ENCODE peak calls at places on chromosomes 2 and 18, in four cellular contexts. L, P, Y and M are unnamed samples.

GRCh38 chr2:219430633-219431615 is 3.7 kb upstream of the SPEG start:
- DNase-seq in L (peak), P (no peak), Y (peak), M (no peak)

GRCh38 chr2:219171231-219171651 is 1.4 kb upstream of the SLC23A3 start:
- DNase-seq in L (peak), P (peak), Y (peak), M (no peak)

GRCh38 chr18:2906522-2907458 is 60.0 kb downstream of the EMILIN2 start:
- DNase-seq in L (peak), P (no peak), Y (no peak), M (no peak)

GRCh38 chr2:68320118-68320641 is 431 bp upstream of the CNRIP1 start:
- DNase-seq in L (no peak), P (no peak), Y (no peak), M (no peak)

GRCh38 chr2:190431907-190432306 is 23.8 kb downstream of the MFSD6 start:
- DNase-seq in L (peak), P (no peak), Y (no peak), M (no peak)

GRCh38 chr2:120771111-120771555 is 35.5 kb downstream of the GLI2 start:
- DNase-seq in L (no peak), P (no peak), Y (no peak), M (no peak)

GRCh38 chr2:120678251-120678650 is 57.4 kb upstream of the GLI2 start:
- DNase-seq in L (peak), P (no peak), Y (no peak), M (no peak)

GRCh38 chr18:3885209-3885792 is 435.3 kb downstream of the TGIF1 start:
- DNase-seq in L (no peak), P (no peak), Y (no peak), M (no peak)

GRCh38 chr2:145027073-145027459 is 507.1 kb upstream of the ZEB2 start:
- DNase-seq in L (peak), P (no peak), Y (no peak), M (peak)

GRCh38 chr2:43214253-43214652 is 12.2 kb downstream of the ZFP36L2 start:
- DNase-seq in L (no peak), P (no peak), Y (no peak), M (no peak)

GRCh38 chr18:9886005-9886348 is 204 bp downstream of the TXNDC2 start:
- DNase-seq in L (no peak), P (no peak), Y (no peak), M (no peak)

GRCh38 chr2:214569419-214570035 is 158.7 kb downstream of the VWC2L start:
- DNase-seq in L (no peak), P (no peak), Y (no peak), M (no peak)

GRCh38 chr2:26605195-26605968 is 35.8 kb downstream of the CIB4 start:
- DNase-seq in L (peak), P (no peak), Y (peak), M (no peak)

GRCh38 chr2:67272195-67272594 is 124.9 kb upstream of the ETAA1 start:
- DNase-seq in L (no peak), P (no peak), Y (no peak), M (no peak)

GRCh38 chr2:238569415-238570195 is 142.9 kb downstream of the ASB1 start:
- DNase-seq in L (peak), P (peak), Y (no peak), M (no peak)

GRCh38 chr2:121038431-121038830 is 246.6 kb downstream of the TFCP2L1 start:
- DNase-seq in L (no peak), P (no peak), Y (no peak), M (no peak)

GRCh38 chr2:221716434-221717303 is 144.6 kb upstream of the EPHA4 start:
- DNase-seq in L (no peak), P (no peak), Y (no peak), M (no peak)

GRCh38 chr2:241901500-241902351 is 32.2 kb downstream of the RTP5 start:
- DNase-seq in L (peak), P (no peak), Y (peak), M (no peak)

GRCh38 chr2:120831891-120832290 is 96.2 kb downstream of the GLI2 start:
- DNase-seq in L (no peak), P (no peak), Y (no peak), M (no peak)

GRCh38 chr2:61178603-61179545 is 16.9 kb downstream of the C2orf74 start:
- DNase-seq in L (peak), P (peak), Y (peak), M (no peak)
- H3K4me3 ChIP-seq in L (no peak), P (no peak), Y (peak), M (no peak)

GRCh38 chr2:172863341-172863740 is 127.7 kb downstream of the RAPGEF4 start:
- DNase-seq in L (peak), P (no peak), Y (no peak), M (no peak)

GRCh38 chr2:172861632-172862031 is 126.0 kb downstream of the RAPGEF4 start:
- DNase-seq in L (no peak), P (no peak), Y (no peak), M (no peak)

GRCh38 chr2:172864182-172864581 is 128.5 kb downstream of the RAPGEF4 start:
- DNase-seq in L (peak), P (peak), Y (no peak), M (no peak)

GRCh38 chr2:172862077-172862476 is 126.4 kb downstream of the RAPGEF4 start:
- DNase-seq in L (no peak), P (no peak), Y (no peak), M (no peak)

DNA sequence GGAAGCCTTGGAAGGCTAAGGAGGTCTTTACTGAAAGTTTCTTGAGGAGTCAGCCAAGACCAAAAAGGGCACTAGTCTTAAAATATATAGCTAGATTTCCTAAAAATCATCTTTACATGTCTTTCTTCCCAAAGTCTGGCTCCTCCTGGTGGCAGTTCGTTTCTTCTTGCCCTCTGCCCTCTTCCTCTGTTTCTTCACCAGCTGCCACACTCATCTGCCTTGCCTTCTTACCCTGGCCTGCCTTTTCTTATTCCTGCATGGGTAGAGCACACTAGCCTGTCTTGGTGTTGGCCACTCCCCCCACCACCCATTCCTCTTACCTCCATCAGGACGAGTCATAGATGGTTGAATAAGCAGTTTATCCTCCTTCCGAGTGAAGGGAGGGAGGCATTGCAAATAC is 129.8 kb downstream of the RAPGEF4 start:
- DNase-seq in L (no peak), P (no peak), Y (no peak), M (no peak)
- TF ChIP-seq CTCF in L (peak), P (no peak), Y (no peak), M (peak)

GRCh38 chr18:8366656-8367055 is 242.6 kb upstream of the RAB12 start:
- DNase-seq in L (no peak), P (no peak), Y (no peak), M (no peak)

GRCh38 chr18:8365528-8365927 is 243.7 kb upstream of the RAB12 start:
- DNase-seq in L (no peak), P (no peak), Y (peak), M (no peak)

GRCh38 chr18:8368490-8369217 is 240.6 kb upstream of the RAB12 start:
- DNase-seq in L (no peak), P (no peak), Y (peak), M (no peak)

GRCh38 chr18:8366070-8366469 is 243.2 kb upstream of the RAB12 start:
- DNase-seq in L (no peak), P (no peak), Y (peak), M (no peak)

GRCh38 chr18:8367217-8367988 is 241.8 kb upstream of the RAB12 start:
- DNase-seq in L (peak), P (peak), Y (no peak), M (no peak)
- H3K4me3 ChIP-seq in L (peak), P (no peak), Y (peak), M (no peak)

DNA sequence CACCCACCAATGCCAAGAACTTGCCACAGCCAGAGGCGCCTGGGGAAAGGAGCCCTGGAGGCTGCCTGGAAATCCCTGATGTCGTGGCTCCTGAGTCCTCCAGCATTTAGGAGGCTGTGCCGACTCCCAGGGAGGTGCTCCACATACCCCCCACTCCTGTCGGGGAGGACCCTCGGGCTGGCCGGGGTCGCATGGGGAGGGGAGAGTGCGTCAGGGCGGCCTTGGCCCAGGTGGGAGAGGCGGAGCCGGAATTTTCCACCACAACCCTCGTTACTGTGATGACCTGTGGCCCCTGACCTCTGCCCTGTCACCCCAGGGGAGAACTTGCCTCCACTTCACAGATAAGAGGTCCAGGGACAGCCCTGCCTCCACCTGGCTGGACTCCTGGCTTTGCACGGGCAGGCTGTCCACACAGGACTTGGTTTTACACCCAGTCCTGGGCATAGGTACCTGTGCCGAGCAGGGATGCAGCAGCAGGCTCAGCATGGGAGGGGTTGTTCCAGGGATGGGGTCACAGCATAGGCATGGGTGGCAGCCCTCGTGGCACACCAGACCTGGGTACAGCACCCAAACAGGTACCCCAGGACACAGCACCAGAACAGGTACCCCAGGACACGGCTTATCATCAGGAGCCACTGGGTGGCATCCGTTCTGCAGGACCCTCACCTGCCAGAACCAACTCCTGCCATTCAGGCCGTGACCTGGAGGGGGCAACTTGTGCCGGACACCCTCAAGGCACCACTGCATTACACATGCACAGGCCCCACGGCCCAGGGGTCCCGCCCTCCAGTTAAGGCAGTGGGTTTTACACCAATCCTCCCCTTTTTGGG is 12.3 kb upstream of the AGXT start:
- DNase-seq in L (no peak), P (no peak), Y (peak), M (no peak)
- TF ChIP-seq CTCF in L (no peak), P (no peak), Y (no peak), M (no peak)

GRCh38 chr2:236168110-236169067 is at the start of gene GBX2:
- DNase-seq in L (peak), P (no peak), Y (peak), M (peak)
- H3K4me3 ChIP-seq in L (peak), P (peak), Y (peak), M (peak)

GRCh38 chr2:69750246-69750645 is 8.3 kb downstream of the ANXA4 start:
- DNase-seq in L (no peak), P (no peak), Y (no peak), M (no peak)

GRCh38 chr2:69755862-69756467 is 14.0 kb downstream of the ANXA4 start:
- DNase-seq in L (peak), P (no peak), Y (no peak), M (no peak)

GRCh38 chr2:69754633-69755032 is 12.7 kb downstream of the ANXA4 start:
- DNase-seq in L (no peak), P (no peak), Y (no peak), M (no peak)

DNA sequence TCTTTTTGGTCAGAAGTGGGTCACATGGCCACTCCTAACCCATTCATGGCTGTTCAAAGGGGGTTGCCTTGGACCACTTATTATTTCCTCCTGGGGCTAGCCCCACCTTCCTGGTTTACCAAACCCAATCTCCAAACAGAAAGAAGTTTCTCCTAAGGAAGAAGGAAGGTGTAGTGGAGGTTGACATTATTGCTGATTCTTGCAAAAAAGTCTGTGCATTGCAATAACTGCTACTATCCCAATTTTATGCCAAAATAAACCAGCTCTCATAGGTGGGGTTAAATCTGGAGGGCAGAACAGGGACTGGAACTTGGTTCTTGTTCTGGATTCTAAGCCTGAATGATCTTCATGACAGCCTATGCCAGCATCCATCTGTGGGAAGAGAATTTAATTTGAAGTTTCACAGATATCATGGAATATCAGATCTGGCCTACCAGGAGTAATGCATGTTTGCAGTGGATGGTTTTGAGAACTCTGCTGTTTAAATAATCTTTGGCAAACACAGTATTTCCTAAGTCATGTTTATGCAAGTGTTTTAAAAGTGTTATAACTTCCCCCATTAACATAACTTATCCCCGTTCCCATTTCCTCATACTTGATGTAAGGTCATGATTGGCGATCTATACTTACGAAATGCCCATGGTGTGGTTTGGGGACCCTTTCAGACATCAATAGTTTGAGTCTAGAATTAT is 11.9 kb downstream of the ANXA4 start:
- DNase-seq in L (no peak), P (no peak), Y (no peak), M (no peak)
- TF ChIP-seq CTCF in L (no peak), P (no peak), Y (no peak), M (no peak)

GRCh38 chr18:57209697-57210096 is 62.8 kb downstream of the BOD1L2 start:
- DNase-seq in L (no peak), P (no peak), Y (no peak), M (no peak)

GRCh38 chr18:57211776-57212175 is 64.9 kb downstream of the BOD1L2 start:
- DNase-seq in L (no peak), P (no peak), Y (no peak), M (no peak)

GRCh38 chr18:57211412-57211750 is 64.5 kb downstream of the BOD1L2 start:
- DNase-seq in L (no peak), P (no peak), Y (no peak), M (no peak)

GRCh38 chr18:57210711-57211411 is 64.0 kb downstream of the BOD1L2 start:
- DNase-seq in L (no peak), P (no peak), Y (no peak), M (no peak)

GRCh38 chr18:57210101-57210661 is 63.3 kb downstream of the BOD1L2 start:
- DNase-seq in L (peak), P (no peak), Y (no peak), M (peak)
- H3K4me3 ChIP-seq in L (no peak), P (no peak), Y (peak), M (no peak)